ENCODE peak calls at places on chromosomes 3 and 15, in six cellular contexts. One of them, this sample, is unnamed.

GRCh38 chr3:117105650-117106049 is 396.1 kb downstream of the TUSC7 start:
- DNase-seq in neuronal stem cell: no peak
- DNase-seq in H9: no peak
- DNase-seq in IMR-90: peak
- DNase-seq in mesenchymal stem cell: no peak
- DNase-seq in trophoblast cell: peak
- DNase-seq in this sample: no peak

GRCh38 chr3:13667330-13667729 is 118.4 kb downstream of the FBLN2 start:
- DNase-seq in neuronal stem cell: no peak
- DNase-seq in H9: no peak
- DNase-seq in IMR-90: no peak
- DNase-seq in mesenchymal stem cell: no peak
- DNase-seq in trophoblast cell: peak
- DNase-seq in this sample: no peak

GRCh38 chr3:195046441-195046840 is 224.5 kb downstream of the XXYLT1 start:
- DNase-seq in neuronal stem cell: no peak
- DNase-seq in H9: no peak
- DNase-seq in IMR-90: no peak
- DNase-seq in mesenchymal stem cell: no peak
- DNase-seq in trophoblast cell: no peak
- DNase-seq in this sample: no peak

GRCh38 chr15:63870043-63870394 is 36.3 kb upstream of the HERC1 start:
- DNase-seq in neuronal stem cell: no peak
- DNase-seq in H9: no peak
- DNase-seq in IMR-90: no peak
- DNase-seq in mesenchymal stem cell: peak
- DNase-seq in trophoblast cell: no peak
- DNase-seq in this sample: no peak

GRCh38 chr3:44991326-44991725 is 15.3 kb downstream of the EXOSC7 start:
- DNase-seq in neuronal stem cell: no peak
- DNase-seq in H9: no peak
- DNase-seq in IMR-90: no peak
- DNase-seq in mesenchymal stem cell: no peak
- DNase-seq in trophoblast cell: no peak
- DNase-seq in this sample: no peak

GRCh38 chr3:154678271-154678670 is 248.3 kb upstream of the GPR149 start:
- DNase-seq in neuronal stem cell: no peak
- DNase-seq in H9: no peak
- DNase-seq in IMR-90: no peak
- DNase-seq in mesenchymal stem cell: no peak
- DNase-seq in trophoblast cell: peak
- DNase-seq in this sample: no peak

GRCh38 chr3:194675680-194676079 is 3.7 kb upstream of the LSG1 start:
- DNase-seq in neuronal stem cell: no peak
- DNase-seq in H9: no peak
- DNase-seq in IMR-90: no peak
- DNase-seq in mesenchymal stem cell: no peak
- DNase-seq in trophoblast cell: no peak
- DNase-seq in this sample: no peak

GRCh38 chr15:89506026-89506686 is 9.8 kb upstream of the RHCG start:
- DNase-seq in neuronal stem cell: no peak
- DNase-seq in H9: no peak
- DNase-seq in IMR-90: no peak
- DNase-seq in mesenchymal stem cell: no peak
- DNase-seq in trophoblast cell: no peak
- DNase-seq in this sample: no peak

GRCh38 chr3:59512066-59512465 is 462.2 kb upstream of the CFAP20DC start:
- DNase-seq in neuronal stem cell: no peak
- DNase-seq in H9: no peak
- DNase-seq in IMR-90: no peak
- DNase-seq in mesenchymal stem cell: no peak
- DNase-seq in trophoblast cell: no peak
- DNase-seq in this sample: no peak

GRCh38 chr3:183269345-183269744 is 16.3 kb downstream of the B3GNT5 start:
- DNase-seq in neuronal stem cell: no peak
- DNase-seq in H9: no peak
- DNase-seq in IMR-90: no peak
- DNase-seq in mesenchymal stem cell: no peak
- DNase-seq in trophoblast cell: no peak
- DNase-seq in this sample: no peak

GRCh38 chr15:82046668-82047492 is 1.1 kb upstream of the MEX3B start:
- DNase-seq in neuronal stem cell: peak
- DNase-seq in H9: peak
- DNase-seq in IMR-90: peak
- DNase-seq in mesenchymal stem cell: peak
- DNase-seq in trophoblast cell: peak
- DNase-seq in this sample: peak

GRCh38 chr3:143644370-143645089 is 203.7 kb downstream of the SLC9A9 start:
- DNase-seq in neuronal stem cell: peak
- DNase-seq in H9: peak
- DNase-seq in IMR-90: peak
- DNase-seq in mesenchymal stem cell: peak
- DNase-seq in trophoblast cell: peak
- DNase-seq in this sample: peak

GRCh38 chr3:39275052-39275451 is 4.8 kb downstream of the CX3CR1 start:
- DNase-seq in neuronal stem cell: no peak
- DNase-seq in H9: no peak
- DNase-seq in IMR-90: peak
- DNase-seq in mesenchymal stem cell: peak
- DNase-seq in trophoblast cell: peak
- DNase-seq in this sample: no peak

GRCh38 chr15:98547741-98548166 is 100.6 kb upstream of the IGF1R start:
- DNase-seq in neuronal stem cell: no peak
- DNase-seq in H9: peak
- DNase-seq in IMR-90: no peak
- DNase-seq in mesenchymal stem cell: peak
- DNase-seq in trophoblast cell: no peak
- DNase-seq in this sample: peak

GRCh38 chr3:69370156-69370944 is 15.5 kb downstream of the FRMD4B start:
- DNase-seq in neuronal stem cell: no peak
- DNase-seq in H9: no peak
- DNase-seq in IMR-90: no peak
- DNase-seq in mesenchymal stem cell: no peak
- DNase-seq in trophoblast cell: peak
- DNase-seq in this sample: no peak

GRCh38 chr3:56970401-56971002 is 90.0 kb upstream of the SPATA12 start:
- DNase-seq in neuronal stem cell: no peak
- DNase-seq in H9: peak
- DNase-seq in IMR-90: peak
- DNase-seq in mesenchymal stem cell: peak
- DNase-seq in trophoblast cell: peak
- DNase-seq in this sample: no peak

GRCh38 chr15:51212239-51212638 is 117.5 kb upstream of the TNFAIP8L3 start:
- DNase-seq in neuronal stem cell: no peak
- DNase-seq in H9: no peak
- DNase-seq in IMR-90: no peak
- DNase-seq in mesenchymal stem cell: no peak
- DNase-seq in trophoblast cell: no peak
- DNase-seq in this sample: no peak

GRCh38 chr15:66901336-66902100 is 163.9 kb upstream of the SMAD3 start:
- DNase-seq in neuronal stem cell: no peak
- DNase-seq in H9: no peak
- DNase-seq in IMR-90: peak
- DNase-seq in mesenchymal stem cell: peak
- DNase-seq in trophoblast cell: no peak
- DNase-seq in this sample: no peak

GRCh38 chr3:25782636-25782937 is 656 bp downstream of the NGLY1 start:
- DNase-seq in neuronal stem cell: no peak
- DNase-seq in H9: no peak
- DNase-seq in IMR-90: no peak
- DNase-seq in mesenchymal stem cell: no peak
- DNase-seq in trophoblast cell: no peak
- DNase-seq in this sample: no peak

GRCh38 chr3:98068824-98069223 is 18.1 kb upstream of the OR5AC2 start:
- DNase-seq in neuronal stem cell: no peak
- DNase-seq in H9: no peak
- DNase-seq in IMR-90: no peak
- DNase-seq in mesenchymal stem cell: no peak
- DNase-seq in trophoblast cell: no peak
- DNase-seq in this sample: no peak

GRCh38 chr3:32420138-32420981 is 28.7 kb downstream of the CMTM7 start:
- DNase-seq in neuronal stem cell: no peak
- DNase-seq in H9: peak
- DNase-seq in IMR-90: peak
- DNase-seq in mesenchymal stem cell: no peak
- DNase-seq in trophoblast cell: peak
- DNase-seq in this sample: peak

GRCh38 chr3:116242825-116243224 is 202.5 kb downstream of the LSAMP start:
- DNase-seq in neuronal stem cell: no peak
- DNase-seq in H9: no peak
- DNase-seq in IMR-90: no peak
- DNase-seq in mesenchymal stem cell: no peak
- DNase-seq in trophoblast cell: no peak
- DNase-seq in this sample: no peak

GRCh38 chr15:94266789-94267188 is 35.4 kb downstream of the MCTP2 start:
- DNase-seq in neuronal stem cell: no peak
- DNase-seq in H9: no peak
- DNase-seq in IMR-90: no peak
- DNase-seq in mesenchymal stem cell: no peak
- DNase-seq in trophoblast cell: peak
- DNase-seq in this sample: no peak

GRCh38 chr3:123522666-123523412 is 62.0 kb downstream of the HACD2 start:
- DNase-seq in neuronal stem cell: no peak
- DNase-seq in H9: no peak
- DNase-seq in IMR-90: no peak
- DNase-seq in mesenchymal stem cell: no peak
- DNase-seq in trophoblast cell: no peak
- DNase-seq in this sample: no peak

GRCh38 chr3:188553569-188553968 is 399.6 kb downstream of the LPP start:
- DNase-seq in neuronal stem cell: no peak
- DNase-seq in H9: no peak
- DNase-seq in IMR-90: no peak
- DNase-seq in mesenchymal stem cell: peak
- DNase-seq in trophoblast cell: no peak
- DNase-seq in this sample: no peak

DNA sequence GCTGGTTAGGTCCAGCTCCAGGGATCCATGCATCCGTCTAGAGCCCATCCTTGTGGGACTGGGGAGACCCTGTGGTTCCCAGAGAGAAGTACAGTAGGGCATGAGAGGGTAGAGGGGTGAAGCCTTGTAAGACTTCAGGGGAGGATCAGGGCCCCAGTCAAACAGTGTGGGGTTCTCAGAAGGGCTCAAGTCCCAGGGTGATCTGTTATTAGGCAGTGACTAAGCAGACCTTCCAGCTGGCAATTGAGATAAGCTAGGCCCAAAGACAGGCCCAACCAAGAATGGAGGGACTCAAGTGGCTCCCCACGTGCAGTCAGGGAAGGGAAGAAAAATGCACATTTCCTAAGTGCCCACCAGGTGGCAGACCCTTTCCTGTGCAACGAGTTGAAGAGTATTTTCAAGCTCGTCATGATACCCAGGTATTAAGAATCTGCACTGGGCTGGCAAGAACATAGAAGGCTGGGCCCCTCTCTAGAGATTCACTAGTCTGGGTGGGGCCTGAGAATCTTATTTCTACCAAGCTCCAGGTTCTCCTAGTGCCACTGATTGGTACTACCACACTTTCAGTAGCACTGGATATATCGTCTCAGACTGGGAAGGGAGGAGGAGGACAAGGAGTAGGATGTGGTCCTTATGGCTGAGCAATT is 240.8 kb downstream of the NR1D2 start:
- DNase-seq in neuronal stem cell: peak
- DNase-seq in H9: peak
- DNase-seq in IMR-90: peak
- DNase-seq in mesenchymal stem cell: peak
- DNase-seq in trophoblast cell: peak
- DNase-seq in this sample: peak
- H3K14ac ChIP-seq in neuronal stem cell: no peak
- H3K14ac ChIP-seq in H9: no peak
- H3K14ac ChIP-seq in IMR-90: no peak
- H3K14ac ChIP-seq in mesenchymal stem cell: no peak
- H3K14ac ChIP-seq in trophoblast cell: peak
- H3K14ac ChIP-seq in this sample: no peak

GRCh38 chr3:47803478-47804025 is 614 bp downstream of the DHX30 start:
- DNase-seq in neuronal stem cell: no peak
- DNase-seq in H9: no peak
- DNase-seq in IMR-90: no peak
- DNase-seq in mesenchymal stem cell: no peak
- DNase-seq in trophoblast cell: peak
- DNase-seq in this sample: no peak

GRCh38 chr3:47804571-47804970 is 1.6 kb downstream of the DHX30 start:
- DNase-seq in neuronal stem cell: no peak
- DNase-seq in H9: no peak
- DNase-seq in IMR-90: no peak
- DNase-seq in mesenchymal stem cell: no peak
- DNase-seq in trophoblast cell: peak
- DNase-seq in this sample: no peak

GRCh38 chr3:47799733-47800132 is 3.2 kb upstream of the DHX30 start:
- DNase-seq in neuronal stem cell: peak
- DNase-seq in H9: peak
- DNase-seq in IMR-90: no peak
- DNase-seq in mesenchymal stem cell: no peak
- DNase-seq in trophoblast cell: peak
- DNase-seq in this sample: no peak

DNA sequence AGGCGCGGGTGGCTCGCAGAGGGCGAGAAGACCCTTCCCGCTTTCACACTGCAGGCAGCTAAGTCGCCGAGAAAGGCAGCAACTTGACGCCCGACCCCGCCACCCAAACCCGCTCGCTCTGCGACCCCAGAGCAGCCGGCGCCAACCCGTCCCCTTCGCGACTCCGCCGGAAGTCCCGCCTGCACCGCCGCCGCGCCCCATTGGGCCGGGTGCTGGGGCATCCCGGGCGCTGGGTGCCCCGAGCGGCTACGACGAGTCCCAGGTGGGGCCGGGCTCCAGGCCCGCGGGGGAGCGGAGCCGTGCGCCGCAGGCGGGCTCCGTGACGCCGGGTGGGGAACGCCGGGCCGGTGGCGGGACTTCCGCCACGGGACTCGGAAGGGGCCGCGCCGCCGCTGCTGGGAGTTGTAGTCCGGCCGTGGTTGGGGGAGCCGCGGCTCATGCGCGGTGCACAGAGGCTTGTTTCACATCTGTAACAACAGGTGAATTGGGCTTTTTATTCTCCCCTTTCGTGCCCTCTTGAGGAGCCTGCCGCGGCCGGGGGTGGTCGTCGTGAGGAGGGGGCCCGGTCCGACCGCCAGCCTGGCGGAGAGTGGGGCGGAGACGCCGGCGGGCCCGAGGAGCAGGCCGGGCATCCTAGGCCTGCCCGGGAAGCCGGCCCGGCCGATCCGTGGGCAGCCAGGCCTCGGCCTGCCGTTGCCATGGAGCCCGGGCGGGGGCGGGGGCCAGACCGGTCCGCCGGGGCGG is at the start of gene DHX30:
- DNase-seq in neuronal stem cell: peak
- DNase-seq in H9: peak
- DNase-seq in IMR-90: peak
- DNase-seq in mesenchymal stem cell: peak
- DNase-seq in trophoblast cell: peak
- DNase-seq in this sample: no peak
- H2BK120ac ChIP-seq in neuronal stem cell: no peak
- H2BK120ac ChIP-seq in H9: peak
- H2BK120ac ChIP-seq in IMR-90: peak
- H2BK120ac ChIP-seq in mesenchymal stem cell: peak
- H2BK120ac ChIP-seq in trophoblast cell: peak
- H2BK120ac ChIP-seq in this sample: no peak

GRCh38 chr15:93068581-93069199 is 20.3 kb downstream of the RGMA start:
- DNase-seq in neuronal stem cell: no peak
- DNase-seq in H9: no peak
- DNase-seq in IMR-90: no peak
- DNase-seq in mesenchymal stem cell: no peak
- DNase-seq in trophoblast cell: no peak
- DNase-seq in this sample: no peak
- H3K14ac ChIP-seq in neuronal stem cell: no peak
- H3K14ac ChIP-seq in H9: no peak
- H3K14ac ChIP-seq in IMR-90: no peak
- H3K14ac ChIP-seq in mesenchymal stem cell: no peak
- H3K14ac ChIP-seq in trophoblast cell: no peak
- H3K14ac ChIP-seq in this sample: no peak

GRCh38 chr3:177679568-177680441 is 482.5 kb upstream of the TBL1XR1 start:
- DNase-seq in neuronal stem cell: no peak
- DNase-seq in H9: no peak
- DNase-seq in IMR-90: peak
- DNase-seq in mesenchymal stem cell: peak
- DNase-seq in trophoblast cell: no peak
- DNase-seq in this sample: no peak
- H2BK120ac ChIP-seq in neuronal stem cell: no peak
- H2BK120ac ChIP-seq in H9: no peak
- H2BK120ac ChIP-seq in IMR-90: peak
- H2BK120ac ChIP-seq in mesenchymal stem cell: no peak
- H2BK120ac ChIP-seq in trophoblast cell: no peak
- H2BK120ac ChIP-seq in this sample: no peak

This sample was measured in H1.